ENCODE peak calls at places on chromosome 17, in seven cellular contexts. Y, Z, U, P, A, H and N are unnamed samples.

GRCh38 chr17:35698800-35699199 is 32.6 kb upstream of the RASL10B start:
- DNase-seq in Y (no peak), Z (no peak), U (no peak), P (no peak), A (no peak), H (no peak), N (no peak)

GRCh38 chr17:32520737-32521399 is 34.1 kb downstream of the CDK5R1 start:
- DNase-seq in Y (no peak), Z (no peak), U (no peak), P (no peak), A (peak), H (no peak), N (no peak)

GRCh38 chr17:78806451-78806850 is 24.4 kb upstream of the CYTH1 start:
- DNase-seq in Y (no peak), Z (no peak), U (peak), P (no peak), A (no peak), H (no peak), N (no peak)

GRCh38 chr17:75011788-75012319 is 616 bp upstream of the MRPL58 start:
- DNase-seq in Y (no peak), Z (peak), U (peak), P (no peak), A (peak), H (no peak), N (peak)

GRCh38 chr17:73228748-73229236 is 32.9 kb downstream of the CPSF4L start:
- DNase-seq in Y (no peak), Z (no peak), U (peak), P (no peak), A (peak), H (peak), N (peak)

GRCh38 chr17:74960739-74961342 is 11.7 kb downstream of the HID1 start:
- DNase-seq in Y (peak), Z (no peak), U (peak), P (no peak), A (no peak), H (no peak), N (no peak)

GRCh38 chr17:42536048-42536371 is at the start of gene NAGLU:
- DNase-seq in Y (peak), Z (peak), U (peak), P (peak), A (peak), H (peak), N (peak)

GRCh38 chr17:7314719-7315569 is at the start of gene GPS2:
- DNase-seq in Y (peak), Z (peak), U (peak), P (peak), A (peak), H (peak), N (peak)

GRCh38 chr17:20114466-20114865 is 105.3 kb downstream of the SPECC1 start:
- DNase-seq in Y (no peak), Z (no peak), U (peak), P (no peak), A (no peak), H (no peak), N (no peak)

GRCh38 chr17:19538095-19539039 is 4.7 kb downstream of the SLC47A1 start:
- DNase-seq in Y (peak), Z (no peak), U (no peak), P (no peak), A (no peak), H (no peak), N (no peak)

GRCh38 chr17:63703029-63703428 is 3.1 kb upstream of the LIMD2 start:
- DNase-seq in Y (no peak), Z (no peak), U (no peak), P (no peak), A (peak), H (no peak), N (no peak)

GRCh38 chr17:27872776-27873175 is 20.4 kb downstream of the LYRM9 start:
- DNase-seq in Y (no peak), Z (no peak), U (no peak), P (no peak), A (no peak), H (no peak), N (no peak)

GRCh38 chr17:5044630-5045029 is 9.4 kb upstream of the SLC52A1 start:
- DNase-seq in Y (no peak), Z (no peak), U (no peak), P (no peak), A (no peak), H (no peak), N (no peak)

GRCh38 chr17:75430159-75430748 is 24.8 kb upstream of the GRB2 start:
- DNase-seq in Y (no peak), Z (no peak), U (no peak), P (no peak), A (peak), H (peak), N (no peak)

GRCh38 chr17:71252446-71252845 is 868.4 kb upstream of the SOX9 start:
- DNase-seq in Y (no peak), Z (no peak), U (no peak), P (no peak), A (no peak), H (no peak), N (no peak)

GRCh38 chr17:65324977-65325376 is 187.8 kb downstream of the RGS9 start:
- DNase-seq in Y (no peak), Z (no peak), U (no peak), P (no peak), A (no peak), H (no peak), N (no peak)

GRCh38 chr17:71963791-71964190 is 157.0 kb upstream of the SOX9 start:
- DNase-seq in Y (no peak), Z (no peak), U (no peak), P (no peak), A (no peak), H (no peak), N (no peak)

GRCh38 chr17:75776399-75777242 is 8.0 kb upstream of the UNK start:
- DNase-seq in Y (peak), Z (no peak), U (no peak), P (no peak), A (peak), H (peak), N (no peak)

GRCh38 chr17:72206376-72206775 is 85.6 kb downstream of the SOX9 start:
- DNase-seq in Y (no peak), Z (no peak), U (no peak), P (no peak), A (no peak), H (no peak), N (no peak)

GRCh38 chr17:607341-608060 is 107.1 kb downstream of the VPS53 start:
- DNase-seq in Y (no peak), Z (no peak), U (no peak), P (no peak), A (no peak), H (no peak), N (no peak)

GRCh38 chr17:64154321-64155089 is 24.6 kb upstream of the ERN1 start:
- DNase-seq in Y (no peak), Z (no peak), U (no peak), P (no peak), A (peak), H (no peak), N (no peak)

GRCh38 chr17:1267471-1267947 is 2.7 kb upstream of the BHLHA9 start:
- DNase-seq in Y (no peak), Z (peak), U (no peak), P (no peak), A (peak), H (no peak), N (no peak)

GRCh38 chr17:40448639-40449261 is 5.5 kb downstream of the IGFBP4 start:
- DNase-seq in Y (peak), Z (no peak), U (no peak), P (no peak), A (peak), H (no peak), N (no peak)

GRCh38 chr17:38403491-38403890 is 24.8 kb upstream of the ARHGAP23 start:
- DNase-seq in Y (no peak), Z (peak), U (no peak), P (no peak), A (no peak), H (no peak), N (no peak)

GRCh38 chr17:50953518-50953830 is 87.3 kb upstream of the TOB1 start:
- DNase-seq in Y (no peak), Z (no peak), U (no peak), P (no peak), A (no peak), H (no peak), N (no peak)

GRCh38 chr17:40068917-40069750 is 6.4 kb downstream of the THRA start:
- DNase-seq in Y (peak), Z (peak), U (peak), P (peak), A (peak), H (peak), N (peak)

GRCh38 chr17:9644910-9645751 is at the start of gene USP43:
- DNase-seq in Y (peak), Z (peak), U (peak), P (no peak), A (no peak), H (no peak), N (no peak)

GRCh38 chr17:40909755-40910154 is 24.7 kb upstream of the KRT20 start:
- DNase-seq in Y (no peak), Z (no peak), U (peak), P (no peak), A (no peak), H (no peak), N (no peak)

GRCh38 chr17:36546418-36547093 is 1.8 kb downstream of the GGNBP2 start:
- DNase-seq in Y (no peak), Z (no peak), U (peak), P (no peak), A (no peak), H (no peak), N (no peak)

GRCh38 chr17:60372790-60373483 is 19.0 kb downstream of the USP32 start:
- DNase-seq in Y (no peak), Z (no peak), U (no peak), P (no peak), A (no peak), H (no peak), N (no peak)

GRCh38 chr17:49715717-49716279 is 8.0 kb upstream of the SLC35B1 start:
- DNase-seq in Y (no peak), Z (no peak), U (no peak), P (no peak), A (no peak), H (no peak), N (no peak)

GRCh38 chr17:49717371-49717841 is 9.6 kb upstream of the SLC35B1 start:
- DNase-seq in Y (no peak), Z (no peak), U (no peak), P (no peak), A (no peak), H (no peak), N (no peak)

GRCh38 chr17:49716952-49717351 is 9.2 kb upstream of the SLC35B1 start:
- DNase-seq in Y (no peak), Z (no peak), U (no peak), P (no peak), A (no peak), H (no peak), N (no peak)

GRCh38 chr17:49715221-49715620 is 7.5 kb upstream of the SLC35B1 start:
- DNase-seq in Y (no peak), Z (no peak), U (no peak), P (no peak), A (no peak), H (no peak), N (no peak)
- H3K27ac ChIP-seq in Y (no peak), Z (no peak), U (no peak), P (peak), A (no peak), H (no peak), N (no peak)

DNA sequence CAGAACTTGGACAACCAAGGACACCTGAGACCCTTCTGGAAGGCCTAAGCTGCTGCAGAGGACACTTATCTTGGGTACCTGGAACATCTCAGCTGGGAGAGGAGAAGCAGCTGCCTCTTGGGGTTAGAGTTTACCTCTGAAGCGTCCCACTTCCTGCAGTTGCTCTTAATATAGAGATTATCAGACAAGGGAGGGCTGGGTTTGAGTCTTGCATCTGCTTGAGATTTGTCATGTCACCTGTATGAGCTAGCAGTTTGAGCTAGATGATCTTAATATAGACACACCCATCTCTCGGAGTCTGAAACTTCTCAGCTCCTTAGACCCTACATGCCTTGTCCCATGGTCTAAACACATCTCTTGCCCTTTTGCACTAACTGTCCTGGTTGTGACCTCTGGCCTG is 93.1 kb upstream of the CCL1 start:
- DNase-seq in Y (no peak), Z (no peak), U (no peak), P (no peak), A (no peak), H (no peak), N (no peak)
- H3K27ac ChIP-seq in Y (no peak), Z (no peak), U (no peak), P (no peak), A (no peak), H (no peak), N (no peak)

GRCh38 chr17:68829211-68829610 is 126.0 kb downstream of the ABCA8 start:
- DNase-seq in Y (no peak), Z (no peak), U (no peak), P (no peak), A (no peak), H (no peak), N (no peak)
- H3K27ac ChIP-seq in Y (no peak), Z (no peak), U (no peak), P (no peak), A (no peak), H (no peak), N (no peak)

GRCh38 chr17:6098050-6098449 is 27.9 kb downstream of the WSCD1 start:
- DNase-seq in Y (peak), Z (no peak), U (no peak), P (no peak), A (peak), H (peak), N (no peak)

GRCh38 chr17:6098466-6099180 is 28.4 kb downstream of the WSCD1 start:
- DNase-seq in Y (peak), Z (no peak), U (no peak), P (no peak), A (peak), H (peak), N (no peak)

GRCh38 chr17:6100146-6100545 is 30.0 kb downstream of the WSCD1 start:
- DNase-seq in Y (peak), Z (no peak), U (no peak), P (no peak), A (peak), H (peak), N (no peak)

GRCh38 chr17:6100891-6101290 is 30.7 kb downstream of the WSCD1 start:
- DNase-seq in Y (no peak), Z (no peak), U (no peak), P (no peak), A (no peak), H (no peak), N (no peak)

DNA sequence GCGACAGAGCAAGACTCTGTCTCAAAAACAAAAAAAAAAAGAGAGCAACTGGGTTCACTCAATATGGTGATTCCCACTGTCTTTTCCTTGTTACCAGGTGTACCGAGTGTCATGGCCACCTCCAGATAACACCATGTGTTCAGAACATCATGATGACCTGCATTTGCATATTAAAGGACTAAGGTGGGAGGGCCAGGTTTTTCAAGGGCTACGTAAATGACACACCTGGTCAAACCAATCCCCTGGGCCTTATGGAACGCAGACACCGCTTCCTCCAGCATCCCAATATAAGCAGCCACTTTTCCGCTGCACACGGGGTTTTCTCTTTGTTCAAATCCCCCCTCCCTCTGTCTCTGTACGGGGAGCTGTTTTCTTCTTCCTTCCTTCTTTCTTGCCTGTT is 29.3 kb downstream of the WSCD1 start:
- DNase-seq in Y (peak), Z (no peak), U (no peak), P (no peak), A (no peak), H (no peak), N (no peak)
- H3K27ac ChIP-seq in Y (peak), Z (no peak), U (no peak), P (no peak), A (no peak), H (no peak), N (no peak)

GRCh38 chr17:81309140-81309858 is 14.2 kb upstream of the SLC38A10 start:
- DNase-seq in Y (peak), Z (peak), U (no peak), P (peak), A (peak), H (peak), N (no peak)
- H3K27ac ChIP-seq in Y (peak), Z (no peak), U (no peak), P (peak), A (no peak), H (no peak), N (peak)

GRCh38 chr17:45294506-45294905 is 22.3 kb downstream of the MAP3K14 start:
- DNase-seq in Y (no peak), Z (peak), U (no peak), P (no peak), A (peak), H (peak), N (no peak)
- H3K27ac ChIP-seq in Y (peak), Z (peak), U (no peak), P (peak), A (peak), H (peak), N (no peak)

DNA sequence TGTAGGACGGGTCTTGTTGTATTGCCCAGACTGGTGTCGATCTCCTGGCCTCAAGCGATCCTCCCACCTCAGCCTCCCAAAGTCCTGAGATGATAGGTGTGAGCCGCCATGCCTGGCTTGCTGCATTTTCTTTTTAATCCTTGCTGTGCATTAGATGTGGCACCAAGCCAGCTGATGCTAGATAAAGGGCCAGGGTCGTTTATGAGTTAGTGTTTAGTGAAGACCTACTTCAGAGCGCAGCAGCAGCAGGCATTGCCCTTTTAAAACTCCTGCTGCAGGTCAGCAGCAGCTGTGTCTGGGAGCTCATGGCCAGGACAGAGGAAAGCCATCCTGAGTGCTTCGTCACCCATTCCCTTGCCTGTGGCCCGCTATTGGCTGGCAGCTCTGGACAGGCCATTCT is 237.3 kb downstream of the CCDC182 start:
- DNase-seq in Y (no peak), Z (peak), U (no peak), P (no peak), A (no peak), H (no peak), N (no peak)
- H3K27ac ChIP-seq in Y (no peak), Z (peak), U (no peak), P (no peak), A (no peak), H (no peak), N (no peak)